ENCODE peak calls at places on chromosome 18, in nine cellular contexts. One of them, this sample, is unnamed.

GRCh38 chr18:22073411-22073810 is 96.0 kb upstream of the GATA6 start:
- DNase-seq in choroid plexus epithelial cell: no peak
- DNase-seq in NB4: no peak
- DNase-seq in left ventricle myocardium inferior: no peak
- DNase-seq in adrenal gland: no peak
- DNase-seq in hepatocyte: no peak
- DNase-seq in thyroid gland: no peak
- DNase-seq in retinal pigment epithelial cell: no peak
- DNase-seq in suprapubic skin: no peak
- DNase-seq in this sample: no peak

GRCh38 chr18:23487738-23488625 is 15.3 kb upstream of the RMC1 start:
- DNase-seq in hepatocyte: peak; percentile 32
- DNase-seq in adrenal gland: no peak
- DNase-seq in retinal pigment epithelial cell: no peak
- DNase-seq in suprapubic skin: no peak
- DNase-seq in NB4: no peak
- DNase-seq in left ventricle myocardium inferior: no peak
- DNase-seq in choroid plexus epithelial cell: peak; percentile 31
- DNase-seq in thyroid gland: peak; percentile 63
- DNase-seq in this sample: peak; percentile 28

GRCh38 chr18:75162978-75163377 is 46.0 kb downstream of the PTGR3 start:
- DNase-seq in NB4: no peak
- DNase-seq in thyroid gland: no peak
- DNase-seq in retinal pigment epithelial cell: no peak
- DNase-seq in left ventricle myocardium inferior: no peak
- DNase-seq in hepatocyte: no peak
- DNase-seq in adrenal gland: no peak
- DNase-seq in suprapubic skin: no peak
- DNase-seq in choroid plexus epithelial cell: no peak
- DNase-seq in this sample: no peak

GRCh38 chr18:48841381-48842258 is 109.1 kb downstream of the SMAD7 start:
- DNase-seq in choroid plexus epithelial cell: peak; percentile 77
- DNase-seq in thyroid gland: no peak
- DNase-seq in NB4: peak; percentile 93
- DNase-seq in adrenal gland: peak; percentile 49
- DNase-seq in retinal pigment epithelial cell: no peak
- DNase-seq in left ventricle myocardium inferior: peak; percentile 45
- DNase-seq in hepatocyte: peak; percentile 63
- DNase-seq in suprapubic skin: no peak
- DNase-seq in this sample: peak; percentile 96

GRCh38 chr18:54119524-54120019 is 104.9 kb downstream of the MBD2 start:
- DNase-seq in thyroid gland: no peak
- DNase-seq in adrenal gland: peak; percentile 10
- DNase-seq in NB4: peak; percentile 59
- DNase-seq in hepatocyte: peak; percentile 76
- DNase-seq in suprapubic skin: no peak
- DNase-seq in left ventricle myocardium inferior: no peak
- DNase-seq in choroid plexus epithelial cell: peak; percentile 87
- DNase-seq in retinal pigment epithelial cell: peak; percentile 24
- DNase-seq in this sample: peak; percentile 64

GRCh38 chr18:79643049-79643765 is 36.4 kb upstream of the CTDP1 start:
- DNase-seq in retinal pigment epithelial cell: no peak
- DNase-seq in choroid plexus epithelial cell: no peak
- DNase-seq in left ventricle myocardium inferior: no peak
- DNase-seq in hepatocyte: no peak
- DNase-seq in suprapubic skin: no peak
- DNase-seq in adrenal gland: no peak
- DNase-seq in NB4: peak; percentile 63
- DNase-seq in thyroid gland: no peak
- DNase-seq in this sample: no peak

GRCh38 chr18:70015127-70015526 is 67.5 kb upstream of the CD226 start:
- DNase-seq in retinal pigment epithelial cell: no peak
- DNase-seq in left ventricle myocardium inferior: no peak
- DNase-seq in suprapubic skin: no peak
- DNase-seq in NB4: no peak
- DNase-seq in choroid plexus epithelial cell: no peak
- DNase-seq in hepatocyte: no peak
- DNase-seq in thyroid gland: peak; percentile 83
- DNase-seq in adrenal gland: no peak
- DNase-seq in this sample: peak; percentile 4

GRCh38 chr18:1659190-1659589 is 754.5 kb downstream of the ADCYAP1 start:
- DNase-seq in choroid plexus epithelial cell: no peak
- DNase-seq in NB4: no peak
- DNase-seq in hepatocyte: no peak
- DNase-seq in retinal pigment epithelial cell: no peak
- DNase-seq in left ventricle myocardium inferior: no peak
- DNase-seq in adrenal gland: no peak
- DNase-seq in suprapubic skin: no peak
- DNase-seq in thyroid gland: no peak
- DNase-seq in this sample: no peak

GRCh38 chr18:49359732-49360444 is 100.6 kb downstream of the DYM start:
- DNase-seq in retinal pigment epithelial cell: no peak
- DNase-seq in suprapubic skin: no peak
- DNase-seq in thyroid gland: no peak
- DNase-seq in left ventricle myocardium inferior: no peak
- DNase-seq in adrenal gland: no peak
- DNase-seq in choroid plexus epithelial cell: peak; percentile 72
- DNase-seq in NB4: no peak
- DNase-seq in hepatocyte: no peak
- DNase-seq in this sample: peak; percentile 52

GRCh38 chr18:31678425-31678824 is 6.0 kb downstream of the B4GALT6 start:
- DNase-seq in NB4: no peak
- DNase-seq in choroid plexus epithelial cell: no peak
- DNase-seq in retinal pigment epithelial cell: no peak
- DNase-seq in hepatocyte: no peak
- DNase-seq in adrenal gland: peak; percentile 18
- DNase-seq in suprapubic skin: no peak
- DNase-seq in left ventricle myocardium inferior: no peak
- DNase-seq in thyroid gland: no peak
- DNase-seq in this sample: no peak
- TF ChIP-seq CTCF in NB4: no peak
- TF ChIP-seq CTCF in choroid plexus epithelial cell: no peak
- TF ChIP-seq CTCF in retinal pigment epithelial cell: no peak
- TF ChIP-seq CTCF in hepatocyte: no peak
- TF ChIP-seq CTCF in adrenal gland: no peak
- TF ChIP-seq CTCF in suprapubic skin: no peak
- TF ChIP-seq CTCF in left ventricle myocardium inferior: no peak
- TF ChIP-seq CTCF in thyroid gland: no peak
- TF ChIP-seq CTCF in this sample: no peak

GRCh38 chr18:76450452-76450851 is 44.6 kb downstream of the ZNF516 start:
- DNase-seq in NB4: no peak
- DNase-seq in hepatocyte: no peak
- DNase-seq in choroid plexus epithelial cell: no peak
- DNase-seq in suprapubic skin: no peak
- DNase-seq in thyroid gland: no peak
- DNase-seq in left ventricle myocardium inferior: no peak
- DNase-seq in adrenal gland: peak; percentile 9
- DNase-seq in retinal pigment epithelial cell: no peak
- DNase-seq in this sample: no peak
- H3K4me3 ChIP-seq in NB4: peak overlapping the region; percentile 52
- H3K4me3 ChIP-seq in hepatocyte: peak overlapping the region; percentile 26
- H3K4me3 ChIP-seq in choroid plexus epithelial cell: peak overlapping the region; percentile 63
- H3K4me3 ChIP-seq in suprapubic skin: peak overlapping the region; percentile 59
- H3K4me3 ChIP-seq in thyroid gland: no peak overlapping the region
- H3K4me3 ChIP-seq in left ventricle myocardium inferior: peak overlapping the region; percentile 73
- H3K4me3 ChIP-seq in adrenal gland: peak overlapping the region; percentile 54
- H3K4me3 ChIP-seq in retinal pigment epithelial cell: peak overlapping the region; percentile 51
- H3K4me3 ChIP-seq in this sample: peak overlapping the region; percentile 61

GRCh38 chr18:29439398-29439797 is 1262.5 kb upstream of the CDH2 start:
- DNase-seq in left ventricle myocardium inferior: no peak
- DNase-seq in thyroid gland: no peak
- DNase-seq in hepatocyte: no peak
- DNase-seq in retinal pigment epithelial cell: no peak
- DNase-seq in adrenal gland: no peak
- DNase-seq in NB4: no peak
- DNase-seq in suprapubic skin: no peak
- DNase-seq in choroid plexus epithelial cell: no peak
- DNase-seq in this sample: no peak
- TF ChIP-seq CTCF in left ventricle myocardium inferior: no peak
- TF ChIP-seq CTCF in thyroid gland: no peak
- TF ChIP-seq CTCF in hepatocyte: peak; percentile 18
- TF ChIP-seq CTCF in retinal pigment epithelial cell: peak; percentile 35
- TF ChIP-seq CTCF in adrenal gland: no peak
- TF ChIP-seq CTCF in NB4: no peak
- TF ChIP-seq CTCF in suprapubic skin: no peak
- TF ChIP-seq CTCF in choroid plexus epithelial cell: peak; percentile 50
- TF ChIP-seq CTCF in this sample: peak; percentile 28

GRCh38 chr18:13014232-13014631 is 23.1 kb downstream of the CEP192 start:
- DNase-seq in adrenal gland: no peak
- DNase-seq in suprapubic skin: no peak
- DNase-seq in thyroid gland: no peak
- DNase-seq in left ventricle myocardium inferior: no peak
- DNase-seq in choroid plexus epithelial cell: no peak
- DNase-seq in hepatocyte: no peak
- DNase-seq in retinal pigment epithelial cell: no peak
- DNase-seq in NB4: no peak
- DNase-seq in this sample: no peak
- H3K4me3 ChIP-seq in adrenal gland: no peak overlapping the region
- H3K4me3 ChIP-seq in suprapubic skin: no peak overlapping the region
- H3K4me3 ChIP-seq in thyroid gland: no peak overlapping the region
- H3K4me3 ChIP-seq in left ventricle myocardium inferior: no peak overlapping the region
- H3K4me3 ChIP-seq in choroid plexus epithelial cell: no peak overlapping the region
- H3K4me3 ChIP-seq in hepatocyte: no peak overlapping the region
- H3K4me3 ChIP-seq in retinal pigment epithelial cell: no peak overlapping the region
- H3K4me3 ChIP-seq in NB4: no peak overlapping the region
- H3K4me3 ChIP-seq in this sample: no peak overlapping the region

DNA sequence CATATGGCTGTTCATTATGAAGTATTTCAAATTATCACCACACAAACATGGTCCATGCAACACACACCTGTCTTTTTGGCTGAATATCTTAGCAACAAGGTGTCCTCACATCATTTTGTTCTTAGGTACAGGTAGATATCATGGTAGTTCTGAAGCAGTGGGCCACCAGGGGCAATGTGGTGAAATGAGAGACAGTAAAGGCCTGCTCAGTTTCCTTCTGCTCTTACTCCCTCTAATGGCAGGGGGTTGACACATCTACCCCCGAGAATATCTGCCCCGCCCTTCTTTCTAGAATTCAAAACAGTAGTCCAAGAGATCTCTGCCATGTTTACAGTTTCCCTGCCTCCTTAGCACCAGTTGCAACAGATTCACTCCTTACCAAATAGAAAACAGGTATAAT is 147.0 kb upstream of the KLHL14 start:
- DNase-seq in left ventricle myocardium inferior: no peak
- DNase-seq in suprapubic skin: no peak
- DNase-seq in choroid plexus epithelial cell: peak; percentile 51
- DNase-seq in adrenal gland: no peak
- DNase-seq in NB4: peak; percentile 67
- DNase-seq in retinal pigment epithelial cell: peak; percentile 6
- DNase-seq in thyroid gland: peak; percentile 70
- DNase-seq in hepatocyte: peak; percentile 55
- DNase-seq in this sample: no peak
- TF ChIP-seq CTCF in left ventricle myocardium inferior: peak; percentile 20
- TF ChIP-seq CTCF in suprapubic skin: no peak
- TF ChIP-seq CTCF in choroid plexus epithelial cell: peak; percentile 63
- TF ChIP-seq CTCF in adrenal gland: peak; percentile 8
- TF ChIP-seq CTCF in NB4: peak; percentile 67
- TF ChIP-seq CTCF in retinal pigment epithelial cell: peak; percentile 62
- TF ChIP-seq CTCF in thyroid gland: peak; percentile 88
- TF ChIP-seq CTCF in hepatocyte: peak; percentile 30
- TF ChIP-seq CTCF in this sample: no peak

GRCh38 chr18:44882163-44882881 is 201.6 kb downstream of the SETBP1 start:
- DNase-seq in left ventricle myocardium inferior: peak; percentile 32
- DNase-seq in hepatocyte: no peak
- DNase-seq in adrenal gland: no peak
- DNase-seq in suprapubic skin: no peak
- DNase-seq in thyroid gland: no peak
- DNase-seq in NB4: no peak
- DNase-seq in retinal pigment epithelial cell: no peak
- DNase-seq in choroid plexus epithelial cell: no peak
- DNase-seq in this sample: no peak
- H3K4me3 ChIP-seq in left ventricle myocardium inferior: no peak overlapping the region
- H3K4me3 ChIP-seq in hepatocyte: no peak overlapping the region
- H3K4me3 ChIP-seq in adrenal gland: no peak overlapping the region
- H3K4me3 ChIP-seq in suprapubic skin: no peak overlapping the region
- H3K4me3 ChIP-seq in thyroid gland: no peak overlapping the region
- H3K4me3 ChIP-seq in NB4: no peak overlapping the region
- H3K4me3 ChIP-seq in retinal pigment epithelial cell: no peak overlapping the region
- H3K4me3 ChIP-seq in choroid plexus epithelial cell: no peak overlapping the region
- H3K4me3 ChIP-seq in this sample: no peak overlapping the region

DNA sequence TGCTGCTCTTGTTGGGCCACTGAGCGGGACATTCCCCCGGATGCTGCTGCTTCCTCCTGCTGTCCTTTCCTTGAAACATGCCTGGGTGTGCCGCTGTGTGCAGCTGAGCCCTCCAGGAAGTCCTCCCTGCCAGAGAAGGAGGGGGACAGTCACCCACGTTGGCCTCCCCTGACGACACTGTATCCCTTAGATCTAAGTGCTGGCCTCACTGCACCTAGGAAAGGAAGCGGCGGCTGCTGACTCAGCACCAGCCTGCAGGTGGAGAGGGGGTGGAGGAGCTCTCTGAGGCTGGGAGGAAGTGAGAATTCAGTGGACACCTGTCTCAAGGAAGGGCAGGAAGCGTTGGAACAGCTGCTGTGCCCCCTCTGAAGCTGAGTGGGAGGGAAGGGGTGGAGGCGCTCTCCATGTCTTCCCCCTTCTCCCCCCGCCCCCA is 239.8 kb downstream of the HAUS1 start:
- DNase-seq in retinal pigment epithelial cell: no peak
- DNase-seq in left ventricle myocardium inferior: peak; percentile 40
- DNase-seq in thyroid gland: peak; percentile 74
- DNase-seq in hepatocyte: peak; percentile 52
- DNase-seq in adrenal gland: no peak
- DNase-seq in suprapubic skin: no peak
- DNase-seq in NB4: peak; percentile 29
- DNase-seq in choroid plexus epithelial cell: no peak
- DNase-seq in this sample: no peak
- TF ChIP-seq CTCF in retinal pigment epithelial cell: no peak
- TF ChIP-seq CTCF in left ventricle myocardium inferior: no peak
- TF ChIP-seq CTCF in thyroid gland: peak; percentile 17
- TF ChIP-seq CTCF in hepatocyte: no peak
- TF ChIP-seq CTCF in adrenal gland: no peak
- TF ChIP-seq CTCF in suprapubic skin: no peak
- TF ChIP-seq CTCF in NB4: no peak
- TF ChIP-seq CTCF in choroid plexus epithelial cell: no peak
- TF ChIP-seq CTCF in this sample: no peak

DNA sequence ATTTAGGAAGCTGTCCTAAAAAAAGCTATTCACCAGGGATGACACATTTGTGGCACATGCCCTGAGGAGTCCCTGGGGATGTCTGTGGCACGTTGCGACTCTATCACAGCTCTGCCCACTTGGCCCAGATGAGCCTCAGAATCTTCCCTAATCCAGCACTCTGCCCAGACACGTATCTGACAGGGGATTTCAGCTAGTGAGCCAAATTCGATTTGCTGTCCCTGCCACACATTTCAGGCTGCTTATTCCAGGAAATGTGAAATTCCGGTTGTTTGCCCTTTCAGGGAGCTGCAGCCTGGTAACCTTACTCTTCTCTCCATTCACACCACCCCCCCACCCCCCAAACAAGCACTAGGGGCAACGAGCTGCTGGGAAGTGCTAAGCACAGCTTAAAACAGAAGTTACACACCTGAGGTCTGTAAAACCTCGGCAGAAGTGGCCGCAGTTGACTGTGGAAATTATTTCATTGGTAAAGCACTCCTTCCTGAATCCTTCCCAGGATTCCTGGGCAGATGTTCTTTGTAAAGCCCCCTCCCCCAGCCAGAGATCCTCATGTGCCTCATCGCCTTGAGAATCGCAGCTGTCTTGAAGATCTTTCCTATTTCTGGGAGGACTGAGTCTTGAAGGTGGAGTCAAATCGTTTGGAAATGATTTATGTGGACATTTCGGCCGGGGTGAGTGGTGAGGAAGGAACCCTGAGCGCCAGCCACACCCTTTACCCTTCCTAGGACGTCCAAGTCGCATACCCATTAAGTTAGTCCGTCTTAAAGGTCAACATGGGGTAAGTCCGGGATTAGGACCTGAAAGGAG is 85.1 kb upstream of the ZCCHC2 start:
- DNase-seq in NB4: peak; percentile 44
- DNase-seq in choroid plexus epithelial cell: no peak
- DNase-seq in left ventricle myocardium inferior: peak; percentile 34
- DNase-seq in retinal pigment epithelial cell: no peak
- DNase-seq in thyroid gland: no peak
- DNase-seq in suprapubic skin: peak; percentile 76
- DNase-seq in hepatocyte: no peak
- DNase-seq in adrenal gland: peak; percentile 71
- DNase-seq in this sample: peak; percentile 37
- H3K4me3 ChIP-seq in NB4: no peak overlapping the region
- H3K4me3 ChIP-seq in choroid plexus epithelial cell: no peak overlapping the region
- H3K4me3 ChIP-seq in left ventricle myocardium inferior: peak overlapping the region; percentile 16
- H3K4me3 ChIP-seq in retinal pigment epithelial cell: no peak overlapping the region
- H3K4me3 ChIP-seq in thyroid gland: no peak overlapping the region
- H3K4me3 ChIP-seq in suprapubic skin: peak overlapping the region; percentile 23
- H3K4me3 ChIP-seq in hepatocyte: no peak overlapping the region
- H3K4me3 ChIP-seq in adrenal gland: peak overlapping the region; percentile 20
- H3K4me3 ChIP-seq in this sample: no peak overlapping the region